ENCODE peak calls at places on chromosome 1, in six cellular contexts. One of them, this sample, is unnamed.

GRCh38 chr1:115534106-115534505 is 107.7 kb upstream of the VANGL1 start:
- DNase-seq in mammary epithelial cell: no peak
- DNase-seq in fibroblast of lung: no peak
- DNase-seq in CD8-positive, alpha-beta T cell: no peak
- DNase-seq in heart right ventricle: no peak
- DNase-seq in IMR-90: no peak
- DNase-seq in this sample: no peak

GRCh38 chr1:52599236-52599635 is 2.9 kb upstream of the GPX7 start:
- DNase-seq in mammary epithelial cell: no peak
- DNase-seq in fibroblast of lung: no peak
- DNase-seq in CD8-positive, alpha-beta T cell: no peak
- DNase-seq in heart right ventricle: no peak
- DNase-seq in IMR-90: no peak
- DNase-seq in this sample: no peak

GRCh38 chr1:44227211-44227610 is 13.9 kb downstream of the DMAP1 start:
- DNase-seq in mammary epithelial cell: no peak
- DNase-seq in fibroblast of lung: peak; percentile 5
- DNase-seq in CD8-positive, alpha-beta T cell: no peak
- DNase-seq in heart right ventricle: no peak
- DNase-seq in IMR-90: no peak
- DNase-seq in this sample: no peak

GRCh38 chr1:160474392-160475242 is 48.4 kb downstream of the SLAMF6 start:
- DNase-seq in mammary epithelial cell: no peak
- DNase-seq in fibroblast of lung: no peak
- DNase-seq in CD8-positive, alpha-beta T cell: no peak
- DNase-seq in heart right ventricle: no peak
- DNase-seq in IMR-90: no peak
- DNase-seq in this sample: no peak

GRCh38 chr1:172421974-172422604 is 1.6 kb downstream of the C1orf105 start:
- DNase-seq in mammary epithelial cell: no peak
- DNase-seq in fibroblast of lung: peak; percentile 26
- DNase-seq in CD8-positive, alpha-beta T cell: no peak
- DNase-seq in heart right ventricle: peak; percentile 30
- DNase-seq in IMR-90: no peak
- DNase-seq in this sample: no peak

GRCh38 chr1:66764994-66765578 is 12.8 kb downstream of the DYNLT5 start:
- DNase-seq in mammary epithelial cell: peak; percentile 25
- DNase-seq in fibroblast of lung: peak; percentile 78
- DNase-seq in CD8-positive, alpha-beta T cell: peak; percentile 53
- DNase-seq in heart right ventricle: no peak
- DNase-seq in IMR-90: peak; percentile 66
- DNase-seq in this sample: no peak

GRCh38 chr1:164977561-164977960 is 379.0 kb downstream of the LMX1A start:
- DNase-seq in mammary epithelial cell: no peak
- DNase-seq in fibroblast of lung: no peak
- DNase-seq in CD8-positive, alpha-beta T cell: no peak
- DNase-seq in heart right ventricle: no peak
- DNase-seq in IMR-90: no peak
- DNase-seq in this sample: no peak

GRCh38 chr1:109274533-109275476 is 8.1 kb downstream of the PSRC1 start:
- DNase-seq in mammary epithelial cell: peak; percentile 95
- DNase-seq in fibroblast of lung: peak; percentile 69
- DNase-seq in CD8-positive, alpha-beta T cell: no peak
- DNase-seq in heart right ventricle: no peak
- DNase-seq in IMR-90: peak; percentile 75
- DNase-seq in this sample: no peak

GRCh38 chr1:44293761-44294315 is 61.2 kb downstream of the ERI3 start:
- DNase-seq in mammary epithelial cell: no peak
- DNase-seq in fibroblast of lung: no peak
- DNase-seq in CD8-positive, alpha-beta T cell: no peak
- DNase-seq in heart right ventricle: peak; percentile 72
- DNase-seq in IMR-90: no peak
- DNase-seq in this sample: no peak

GRCh38 chr1:156898151-156898550 is 4.6 kb downstream of the PEAR1 start:
- DNase-seq in mammary epithelial cell: no peak
- DNase-seq in fibroblast of lung: peak; percentile 68
- DNase-seq in CD8-positive, alpha-beta T cell: no peak
- DNase-seq in heart right ventricle: peak; percentile 66
- DNase-seq in IMR-90: peak; percentile 72
- DNase-seq in this sample: no peak
- H3K4me1 ChIP-seq in mammary epithelial cell: peaks cover 33% of the 10 kb centered on the region
- H3K4me1 ChIP-seq in fibroblast of lung: peaks cover 67% of the 10 kb centered on the region
- H3K4me1 ChIP-seq in CD8-positive, alpha-beta T cell: peaks cover 2% of the 10 kb centered on the region
- H3K4me1 ChIP-seq in heart right ventricle: peaks cover 79% of the 10 kb centered on the region
- H3K4me1 ChIP-seq in IMR-90: peaks cover 50% of the 10 kb centered on the region
- H3K4me1 ChIP-seq in this sample: no peaks in the 10 kb centered on the region

DNA sequence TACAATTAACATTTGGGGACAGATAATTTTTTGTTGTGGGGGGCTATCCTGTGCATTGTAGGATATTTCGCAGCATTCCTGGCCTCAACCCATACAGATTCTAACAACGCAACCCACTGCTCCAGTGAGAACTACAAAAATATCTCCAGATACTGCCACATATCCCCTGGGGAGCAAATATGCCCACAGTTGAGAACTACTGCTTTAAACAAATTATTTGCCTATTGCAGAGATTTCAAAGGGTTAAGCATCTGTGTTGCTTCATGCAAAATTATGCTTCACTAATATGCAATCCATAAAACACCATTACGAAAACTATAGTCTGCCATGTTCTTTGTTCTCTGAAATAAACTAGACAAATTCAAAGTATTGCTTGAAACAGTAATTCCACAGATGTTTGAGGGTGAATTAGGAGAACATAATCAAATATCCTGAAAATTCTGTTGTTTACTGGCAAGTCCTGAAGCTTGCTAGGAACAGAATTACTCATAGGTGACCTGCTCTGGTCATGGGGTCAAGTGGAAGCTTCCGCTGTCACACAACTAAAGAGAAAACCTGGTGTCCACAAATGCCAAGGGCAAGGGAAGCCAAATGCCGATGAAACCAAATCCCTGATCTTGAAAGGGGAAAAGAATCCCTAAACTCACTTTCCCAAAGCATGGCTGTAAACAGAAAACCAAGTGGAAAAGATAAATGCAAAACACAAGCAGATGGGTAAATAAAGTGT is 149.4 kb downstream of the RERE start:
- DNase-seq in mammary epithelial cell: no peak
- DNase-seq in fibroblast of lung: peak; percentile 56
- DNase-seq in CD8-positive, alpha-beta T cell: no peak
- DNase-seq in heart right ventricle: no peak
- DNase-seq in IMR-90: peak; percentile 45
- DNase-seq in this sample: no peak
- H3K4me1 ChIP-seq in mammary epithelial cell: peaks cover 8% of the 10 kb centered on the region
- H3K4me1 ChIP-seq in fibroblast of lung: peaks cover 37% of the 10 kb centered on the region
- H3K4me1 ChIP-seq in CD8-positive, alpha-beta T cell: peaks cover 47% of the 10 kb centered on the region
- H3K4me1 ChIP-seq in heart right ventricle: peaks cover 73% of the 10 kb centered on the region
- H3K4me1 ChIP-seq in IMR-90: peaks cover 34% of the 10 kb centered on the region
- H3K4me1 ChIP-seq in this sample: peaks cover 11% of the 10 kb centered on the region

DNA sequence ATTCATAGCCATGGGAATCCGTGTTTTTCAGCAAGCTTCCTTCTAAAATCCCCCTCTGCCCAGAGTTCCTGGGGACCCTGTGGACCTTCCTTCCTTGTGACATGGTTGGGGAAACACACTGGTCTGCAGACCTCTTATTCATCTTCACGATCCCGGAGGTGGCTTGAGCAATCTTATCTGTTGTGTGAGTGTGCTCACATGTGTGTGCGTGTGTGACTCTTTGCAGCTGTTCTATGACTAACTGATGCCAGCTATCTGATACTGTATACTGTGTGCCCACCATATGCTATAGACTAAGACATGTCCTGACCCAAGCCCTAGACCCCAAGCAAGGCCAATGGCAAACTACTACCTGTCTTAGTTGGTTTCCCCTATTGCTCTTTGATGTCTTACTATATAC is 15.7 kb upstream of the IL10 start:
- DNase-seq in mammary epithelial cell: no peak
- DNase-seq in fibroblast of lung: peak; percentile 11
- DNase-seq in CD8-positive, alpha-beta T cell: no peak
- DNase-seq in heart right ventricle: no peak
- DNase-seq in IMR-90: no peak
- DNase-seq in this sample: no peak
- H3K4me1 ChIP-seq in mammary epithelial cell: peaks cover 5% of the 10 kb centered on the region
- H3K4me1 ChIP-seq in fibroblast of lung: peaks cover 7% of the 10 kb centered on the region
- H3K4me1 ChIP-seq in CD8-positive, alpha-beta T cell: peaks cover 71% of the 10 kb centered on the region
- H3K4me1 ChIP-seq in heart right ventricle: no peaks in the 10 kb centered on the region
- H3K4me1 ChIP-seq in IMR-90: peaks cover 5% of the 10 kb centered on the region
- H3K4me1 ChIP-seq in this sample: peaks cover 1% of the 10 kb centered on the region

GRCh38 chr1:14440731-14441130 is 157.8 kb upstream of the KAZN start:
- DNase-seq in mammary epithelial cell: no peak
- DNase-seq in fibroblast of lung: no peak
- DNase-seq in CD8-positive, alpha-beta T cell: no peak
- DNase-seq in heart right ventricle: no peak
- DNase-seq in IMR-90: no peak
- DNase-seq in this sample: no peak

GRCh38 chr1:14439015-14439414 is 159.5 kb upstream of the KAZN start:
- DNase-seq in mammary epithelial cell: no peak
- DNase-seq in fibroblast of lung: no peak
- DNase-seq in CD8-positive, alpha-beta T cell: no peak
- DNase-seq in heart right ventricle: no peak
- DNase-seq in IMR-90: peak; percentile 16
- DNase-seq in this sample: no peak

GRCh38 chr1:14441302-14441741 is 157.2 kb upstream of the KAZN start:
- DNase-seq in mammary epithelial cell: peak; percentile 17
- DNase-seq in fibroblast of lung: peak; percentile 46
- DNase-seq in CD8-positive, alpha-beta T cell: no peak
- DNase-seq in heart right ventricle: no peak
- DNase-seq in IMR-90: peak; percentile 83
- DNase-seq in this sample: no peak

GRCh38 chr1:14438127-14438769 is 160.2 kb upstream of the KAZN start:
- DNase-seq in mammary epithelial cell: no peak
- DNase-seq in fibroblast of lung: no peak
- DNase-seq in CD8-positive, alpha-beta T cell: no peak
- DNase-seq in heart right ventricle: no peak
- DNase-seq in IMR-90: no peak
- DNase-seq in this sample: no peak

GRCh38 chr1:14440166-14440565 is 158.3 kb upstream of the KAZN start:
- DNase-seq in mammary epithelial cell: no peak
- DNase-seq in fibroblast of lung: no peak
- DNase-seq in CD8-positive, alpha-beta T cell: no peak
- DNase-seq in heart right ventricle: no peak
- DNase-seq in IMR-90: no peak
- DNase-seq in this sample: no peak
- H3K4me1 ChIP-seq in mammary epithelial cell: no peaks in the 10 kb centered on the region
- H3K4me1 ChIP-seq in fibroblast of lung: peaks cover 15% of the 10 kb centered on the region
- H3K4me1 ChIP-seq in CD8-positive, alpha-beta T cell: no peaks in the 10 kb centered on the region
- H3K4me1 ChIP-seq in heart right ventricle: no peaks in the 10 kb centered on the region
- H3K4me1 ChIP-seq in IMR-90: peaks cover 8% of the 10 kb centered on the region
- H3K4me1 ChIP-seq in this sample: no peaks in the 10 kb centered on the region

DNA sequence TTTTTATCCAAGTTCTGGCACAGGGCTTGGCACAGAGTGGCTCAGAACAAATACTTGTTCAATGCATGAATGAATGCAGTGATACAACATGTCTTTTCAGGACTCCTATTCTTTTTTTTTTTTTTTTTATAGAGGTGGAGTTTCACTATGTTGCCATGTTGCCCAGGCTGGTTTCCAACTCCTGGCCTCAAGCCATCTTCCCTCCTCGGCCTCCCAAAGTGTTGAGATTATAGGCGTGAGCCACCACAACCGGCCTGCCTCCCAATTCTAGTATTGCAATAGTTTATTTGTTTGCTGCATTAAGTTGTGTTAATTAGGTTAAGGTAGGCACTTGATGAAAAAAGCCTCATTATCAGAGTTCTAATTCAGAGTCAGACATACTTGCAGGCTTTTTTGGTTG is 17.9 kb downstream of the UBE4B start:
- DNase-seq in mammary epithelial cell: no peak
- DNase-seq in fibroblast of lung: no peak
- DNase-seq in CD8-positive, alpha-beta T cell: no peak
- DNase-seq in heart right ventricle: no peak
- DNase-seq in IMR-90: no peak
- DNase-seq in this sample: no peak
- H3K4me1 ChIP-seq in mammary epithelial cell: peaks cover 11% of the 10 kb centered on the region
- H3K4me1 ChIP-seq in fibroblast of lung: peaks cover 5% of the 10 kb centered on the region
- H3K4me1 ChIP-seq in CD8-positive, alpha-beta T cell: peaks cover 3% of the 10 kb centered on the region
- H3K4me1 ChIP-seq in heart right ventricle: peaks cover 39% of the 10 kb centered on the region
- H3K4me1 ChIP-seq in IMR-90: peaks cover 9% of the 10 kb centered on the region
- H3K4me1 ChIP-seq in this sample: no peaks in the 10 kb centered on the region

GRCh38 chr1:117841117-117841650 is 88.2 kb downstream of the GDAP2 start:
- DNase-seq in mammary epithelial cell: no peak
- DNase-seq in fibroblast of lung: no peak
- DNase-seq in CD8-positive, alpha-beta T cell: no peak
- DNase-seq in heart right ventricle: no peak
- DNase-seq in IMR-90: no peak
- DNase-seq in this sample: no peak

GRCh38 chr1:117838911-117839310 is 90.5 kb downstream of the GDAP2 start:
- DNase-seq in mammary epithelial cell: peak; percentile 35
- DNase-seq in fibroblast of lung: peak; percentile 58
- DNase-seq in CD8-positive, alpha-beta T cell: no peak
- DNase-seq in heart right ventricle: no peak
- DNase-seq in IMR-90: peak; percentile 85
- DNase-seq in this sample: no peak

GRCh38 chr1:117846674-117847425 is 82.6 kb downstream of the GDAP2 start:
- DNase-seq in mammary epithelial cell: no peak
- DNase-seq in fibroblast of lung: no peak
- DNase-seq in CD8-positive, alpha-beta T cell: no peak
- DNase-seq in heart right ventricle: no peak
- DNase-seq in IMR-90: no peak
- DNase-seq in this sample: no peak

GRCh38 chr1:117842408-117843170 is 86.8 kb downstream of the GDAP2 start:
- DNase-seq in mammary epithelial cell: no peak
- DNase-seq in fibroblast of lung: no peak
- DNase-seq in CD8-positive, alpha-beta T cell: no peak
- DNase-seq in heart right ventricle: no peak
- DNase-seq in IMR-90: no peak
- DNase-seq in this sample: no peak

GRCh38 chr1:117843791-117844190 is 85.6 kb downstream of the GDAP2 start:
- DNase-seq in mammary epithelial cell: no peak
- DNase-seq in fibroblast of lung: peak; percentile 31
- DNase-seq in CD8-positive, alpha-beta T cell: no peak
- DNase-seq in heart right ventricle: no peak
- DNase-seq in IMR-90: peak; percentile 41
- DNase-seq in this sample: no peak
- H3K4me1 ChIP-seq in mammary epithelial cell: peaks cover 15% of the 10 kb centered on the region
- H3K4me1 ChIP-seq in fibroblast of lung: no peaks in the 10 kb centered on the region
- H3K4me1 ChIP-seq in CD8-positive, alpha-beta T cell: no peaks in the 10 kb centered on the region
- H3K4me1 ChIP-seq in heart right ventricle: no peaks in the 10 kb centered on the region
- H3K4me1 ChIP-seq in IMR-90: peaks cover 6% of the 10 kb centered on the region
- H3K4me1 ChIP-seq in this sample: no peaks in the 10 kb centered on the region

GRCh38 chr1:228087771-228088251 is 5.3 kb downstream of the ARF1 start:
- DNase-seq in mammary epithelial cell: peak; percentile 68
- DNase-seq in fibroblast of lung: peak; percentile 41
- DNase-seq in CD8-positive, alpha-beta T cell: no peak
- DNase-seq in heart right ventricle: no peak
- DNase-seq in IMR-90: peak; percentile 65
- DNase-seq in this sample: no peak
- H3K4me1 ChIP-seq in mammary epithelial cell: peaks cover 84% of the 10 kb centered on the region
- H3K4me1 ChIP-seq in fibroblast of lung: peaks cover 34% of the 10 kb centered on the region
- H3K4me1 ChIP-seq in CD8-positive, alpha-beta T cell: peaks cover 94% of the 10 kb centered on the region
- H3K4me1 ChIP-seq in heart right ventricle: peaks cover 93% of the 10 kb centered on the region
- H3K4me1 ChIP-seq in IMR-90: peaks cover 39% of the 10 kb centered on the region
- H3K4me1 ChIP-seq in this sample: peaks cover 4% of the 10 kb centered on the region

This sample was measured in iPS DF 6.9.